ENCODE peak calls at places on chromosomes 1 and 21, in eight cellular contexts. C is MV-4-11; P is GM19239; A is activated CD4-positive, alpha-beta memory T cell treated with anti-CD3 and anti-CD28 coated beads, Interleukin-2, amount 10 ng/mL, durations not matched to agents 7 days and 5 days; G is HT1080; K is iPS-NIHi11; O is NCI-H1417; J is omental fat pad. S is an unnamed sample.

GRCh38 chr21:30354308-30355005 is 6.1 kb upstream of the KRTAP23-1 start:
- DNase-seq in C (no peak), P (no peak), A (no peak), G (no peak), K (no peak), O (no peak), J (no peak), S (no peak)

GRCh38 chr1:39387452-39387851 is 104.0 kb upstream of the BMP8A start:
- DNase-seq in C (no peak), P (no peak), A (no peak), G (peak; percentile 89), K (peak; percentile 28), O (peak; percentile 7), J (no peak), S (no peak)

GRCh38 chr1:55822896-55823295 is 607.7 kb upstream of the USP24 start:
- DNase-seq in C (no peak), P (no peak), A (no peak), G (no peak), K (no peak), O (no peak), J (no peak), S (no peak)

GRCh38 chr1:158002022-158002629 is 8.7 kb downstream of the KIRREL1 start:
- DNase-seq in C (no peak), P (no peak), A (no peak), G (no peak), K (no peak), O (no peak), J (no peak), S (no peak)

GRCh38 chr1:117044217-117044616 is 15.9 kb upstream of the TTF2 start:
- DNase-seq in C (no peak), P (no peak), A (no peak), G (no peak), K (no peak), O (no peak), J (no peak), S (no peak)

GRCh38 chr1:22851517-22851916 is 121.1 kb downstream of the LACTBL1 start:
- DNase-seq in C (no peak), P (no peak), A (no peak), G (no peak), K (no peak), O (no peak), J (no peak), S (no peak)

GRCh38 chr1:2801046-2801445 is 447 bp downstream of the TTC34 start:
- DNase-seq in C (no peak), P (no peak), A (no peak), G (no peak), K (no peak), O (no peak), J (no peak), S (no peak)

GRCh38 chr1:6179564-6180175 is 451 bp downstream of the CHD5 start:
- DNase-seq in C (no peak), P (no peak), A (no peak), G (no peak), K (peak; percentile 49), O (peak; percentile 50), J (no peak), S (no peak)

GRCh38 chr1:109252167-109252892 is 3.0 kb downstream of the CELSR2 start:
- DNase-seq in C (no peak), P (no peak), A (no peak), G (no peak), K (no peak), O (no peak), J (no peak), S (no peak)

GRCh38 chr1:218345673-218346390 is 696 bp downstream of the TGFB2 start:
- DNase-seq in C (peak; percentile 43), P (no peak), A (no peak), G (peak; percentile 67), K (peak; percentile 55), O (peak; percentile 83), J (no peak), S (peak; percentile 75)

GRCh38 chr1:161905269-161905884 is 118.3 kb downstream of the OLFML2B start:
- DNase-seq in C (peak; percentile 13), P (no peak), A (no peak), G (no peak), K (peak; percentile 39), O (peak; percentile 15), J (no peak), S (no peak)

GRCh38 chr1:245500546-245500945 is 345.8 kb downstream of the KIF26B start:
- DNase-seq in C (peak; percentile 76), P (no peak), A (no peak), G (peak; percentile 75), K (no peak), O (no peak), J (no peak), S (no peak)

GRCh38 chr1:231626951-231627614 is 493 bp downstream of the DISC1 start:
- DNase-seq in C (peak; percentile 70), P (no peak), A (peak; percentile 54), G (peak; percentile 56), K (peak; percentile 82), O (peak; percentile 34), J (peak; percentile 29), S (peak; percentile 74)

GRCh38 chr1:60271041-60271440 is 197.5 kb upstream of the C1orf87 start:
- DNase-seq in C (no peak), P (no peak), A (no peak), G (no peak), K (no peak), O (no peak), J (no peak), S (no peak)

GRCh38 chr1:153962088-153963029 is 978 bp downstream of the SLC39A1 start:
- DNase-seq in C (peak; percentile 46), P (no peak), A (no peak), G (peak; percentile 52), K (no peak), O (no peak), J (no peak), S (no peak)

GRCh38 chr1:248924696-248925532 is 18.9 kb downstream of the PGBD2 start:
- DNase-seq in C (peak; percentile 93), P (no peak), A (peak; percentile 73), G (peak; percentile 77), K (peak; percentile 50), O (peak; percentile 69), J (no peak), S (no peak)

GRCh38 chr1:31759266-31760023 is 4.7 kb downstream of the ADGRB2 start:
- DNase-seq in C (no peak), P (no peak), A (no peak), G (no peak), K (no peak), O (no peak), J (no peak), S (no peak)

GRCh38 chr21:33238146-33238545 is 8.4 kb downstream of the IFNAR2 start:
- DNase-seq in C (no peak), P (no peak), A (no peak), G (no peak), K (no peak), O (no peak), J (no peak), S (no peak)

GRCh38 chr1:92922378-92923035 is 38.8 kb downstream of the DIPK1A start:
- DNase-seq in C (no peak), P (no peak), A (no peak), G (no peak), K (no peak), O (no peak), J (no peak), S (no peak)

GRCh38 chr1:204961765-204962419 is 81.1 kb upstream of the CNTN2 start:
- DNase-seq in C (no peak), P (no peak), A (no peak), G (peak; percentile 3), K (no peak), O (peak; percentile 35), J (no peak), S (no peak)

GRCh38 chr21:35924714-35925301 is 135.5 kb downstream of the SETD4 start:
- DNase-seq in C (peak; percentile 89), P (no peak), A (no peak), G (peak; percentile 99), K (no peak), O (no peak), J (no peak), S (no peak)

GRCh38 chr1:155218854-155219591 is 10.5 kb downstream of the MTX1 start:
- DNase-seq in C (peak; percentile 67), P (peak; percentile 22), A (peak; percentile 33), G (peak; percentile 57), K (peak; percentile 75), O (peak; percentile 56), J (peak; percentile 63), S (no peak)

GRCh38 chr1:205150651-205151428 is 29.1 kb upstream of the RBBP5 start:
- DNase-seq in C (no peak), P (no peak), A (no peak), G (no peak), K (no peak), O (no peak), J (no peak), S (no peak)

GRCh38 chr1:43438006-43438405 is 15.7 kb downstream of the HYI start:
- DNase-seq in C (no peak), P (no peak), A (no peak), G (no peak), K (no peak), O (no peak), J (no peak), S (no peak)

GRCh38 chr1:112614460-112615065 is 4.4 kb downstream of the ST7L start:
- DNase-seq in C (peak; percentile 65), P (no peak), A (no peak), G (peak; percentile 38), K (peak; percentile 16), O (peak; percentile 18), J (no peak), S (no peak)

GRCh38 chr1:6820899-6821298 is 35.6 kb downstream of the CAMTA1 start:
- DNase-seq in C (no peak), P (no peak), A (no peak), G (no peak), K (no peak), O (no peak), J (no peak), S (no peak)

GRCh38 chr1:218135358-218135757 is 149.7 kb upstream of the RRP15 start:
- DNase-seq in C (no peak), P (no peak), A (no peak), G (no peak), K (no peak), O (no peak), J (no peak), S (no peak)

GRCh38 chr1:44036409-44037111 is 5.3 kb upstream of the SLC6A9 start:
- DNase-seq in C (peak; percentile 48), P (no peak), A (peak; percentile 71), G (peak; percentile 72), K (peak; percentile 69), O (peak; percentile 88), J (no peak), S (peak; percentile 72)

GRCh38 chr1:27436204-27437159 is 44.1 kb downstream of the GPR3 start:
- DNase-seq in C (peak; percentile 63), P (no peak), A (no peak), G (peak; percentile 77), K (no peak), O (peak; percentile 15), J (no peak), S (no peak)